ENCODE peak calls at places on chromosomes 4 and X, in four cellular contexts. One of them, this sample, is unnamed.

GRCh38 chr4:48109413-48110263 is 24.4 kb downstream of the TXK start:
- DNase-seq in tibial artery: no peak
- DNase-seq in activated CD4-positive, alpha-beta T cell treated with anti-CD3 and anti-CD28 coated beads for 36 hours: no peak
- DNase-seq in EH: peak
- DNase-seq in this sample: peak

GRCh38 chrX:119477812-119478232 is 9.6 kb downstream of the SLC25A5 start:
- DNase-seq in tibial artery: peak
- DNase-seq in activated CD4-positive, alpha-beta T cell treated with anti-CD3 and anti-CD28 coated beads for 36 hours: no peak
- DNase-seq in EH: peak
- DNase-seq in this sample: peak

GRCh38 chr4:30866907-30867306 is 146.7 kb downstream of the PCDH7 start:
- DNase-seq in tibial artery: no peak
- DNase-seq in activated CD4-positive, alpha-beta T cell treated with anti-CD3 and anti-CD28 coated beads for 36 hours: no peak
- DNase-seq in EH: peak
- DNase-seq in this sample: no peak

GRCh38 chr4:25585901-25586523 is 69.6 kb upstream of the SLC34A2 start:
- DNase-seq in tibial artery: no peak
- DNase-seq in activated CD4-positive, alpha-beta T cell treated with anti-CD3 and anti-CD28 coated beads for 36 hours: no peak
- DNase-seq in EH: no peak
- DNase-seq in this sample: no peak

GRCh38 chr4:88526221-88526815 is 2.7 kb upstream of the PYURF start:
- DNase-seq in tibial artery: no peak
- DNase-seq in activated CD4-positive, alpha-beta T cell treated with anti-CD3 and anti-CD28 coated beads for 36 hours: peak
- DNase-seq in EH: peak
- DNase-seq in this sample: peak

GRCh38 chr4:41532336-41532735 is 5.6 kb upstream of the LIMCH1 start:
- DNase-seq in tibial artery: no peak
- DNase-seq in activated CD4-positive, alpha-beta T cell treated with anti-CD3 and anti-CD28 coated beads for 36 hours: no peak
- DNase-seq in EH: no peak
- DNase-seq in this sample: no peak

GRCh38 chrX:40855411-40855810 is 120.1 kb upstream of the MED14 start:
- DNase-seq in tibial artery: no peak
- DNase-seq in activated CD4-positive, alpha-beta T cell treated with anti-CD3 and anti-CD28 coated beads for 36 hours: no peak
- DNase-seq in EH: peak
- DNase-seq in this sample: no peak

GRCh38 chrX:41734530-41734929 is 10.5 kb downstream of the GPR82 start:
- DNase-seq in tibial artery: no peak
- DNase-seq in activated CD4-positive, alpha-beta T cell treated with anti-CD3 and anti-CD28 coated beads for 36 hours: peak
- DNase-seq in EH: peak
- DNase-seq in this sample: peak

GRCh38 chrX:4841216-4841745 is 1127.8 kb upstream of the PRKX start:
- DNase-seq in tibial artery: no peak
- DNase-seq in activated CD4-positive, alpha-beta T cell treated with anti-CD3 and anti-CD28 coated beads for 36 hours: no peak
- DNase-seq in EH: no peak
- DNase-seq in this sample: no peak

GRCh38 chr4:138981930-138982390 is 33.6 kb upstream of the NOCT start:
- DNase-seq in tibial artery: peak
- DNase-seq in activated CD4-positive, alpha-beta T cell treated with anti-CD3 and anti-CD28 coated beads for 36 hours: no peak
- DNase-seq in EH: peak
- DNase-seq in this sample: peak

GRCh38 chrX:69195197-69195596 is 29.9 kb upstream of the PJA1 start:
- DNase-seq in tibial artery: no peak
- DNase-seq in activated CD4-positive, alpha-beta T cell treated with anti-CD3 and anti-CD28 coated beads for 36 hours: no peak
- DNase-seq in EH: no peak
- DNase-seq in this sample: no peak

GRCh38 chr4:101348367-101348827 is 1.1 kb upstream of the PPP3CA start:
- DNase-seq in tibial artery: peak
- DNase-seq in activated CD4-positive, alpha-beta T cell treated with anti-CD3 and anti-CD28 coated beads for 36 hours: no peak
- DNase-seq in EH: no peak
- DNase-seq in this sample: no peak

GRCh38 chr4:123546661-123547060 is 150.1 kb downstream of the SPRY1 start:
- DNase-seq in tibial artery: no peak
- DNase-seq in activated CD4-positive, alpha-beta T cell treated with anti-CD3 and anti-CD28 coated beads for 36 hours: no peak
- DNase-seq in EH: no peak
- DNase-seq in this sample: no peak

GRCh38 chrX:7132335-7133035 is 15.0 kb upstream of the STS start:
- DNase-seq in tibial artery: no peak
- DNase-seq in activated CD4-positive, alpha-beta T cell treated with anti-CD3 and anti-CD28 coated beads for 36 hours: peak
- DNase-seq in EH: peak
- DNase-seq in this sample: peak

GRCh38 chr4:126790633-126791032 is 842.1 kb upstream of the INTU start:
- DNase-seq in tibial artery: no peak
- DNase-seq in activated CD4-positive, alpha-beta T cell treated with anti-CD3 and anti-CD28 coated beads for 36 hours: no peak
- DNase-seq in EH: peak
- DNase-seq in this sample: no peak

GRCh38 chr4:47238697-47239096 is 207.3 kb downstream of the GABRB1 start:
- DNase-seq in tibial artery: no peak
- DNase-seq in activated CD4-positive, alpha-beta T cell treated with anti-CD3 and anti-CD28 coated beads for 36 hours: no peak
- DNase-seq in EH: peak
- DNase-seq in this sample: no peak

GRCh38 chr4:48970471-48970921 is 15.6 kb upstream of the CWH43 start:
- DNase-seq in tibial artery: no peak
- DNase-seq in activated CD4-positive, alpha-beta T cell treated with anti-CD3 and anti-CD28 coated beads for 36 hours: no peak
- DNase-seq in EH: peak
- DNase-seq in this sample: peak

GRCh38 chr4:42646999-42647541 is 9.8 kb downstream of the ATP8A1 start:
- DNase-seq in tibial artery: no peak
- DNase-seq in activated CD4-positive, alpha-beta T cell treated with anti-CD3 and anti-CD28 coated beads for 36 hours: no peak
- DNase-seq in EH: no peak
- DNase-seq in this sample: no peak

GRCh38 chr4:128832253-128832641 is 22.7 kb downstream of the JADE1 start:
- DNase-seq in tibial artery: no peak
- DNase-seq in activated CD4-positive, alpha-beta T cell treated with anti-CD3 and anti-CD28 coated beads for 36 hours: no peak
- DNase-seq in EH: no peak
- DNase-seq in this sample: no peak

GRCh38 chr4:183527326-183527725 is 22.5 kb downstream of the ING2 start:
- DNase-seq in tibial artery: no peak
- DNase-seq in activated CD4-positive, alpha-beta T cell treated with anti-CD3 and anti-CD28 coated beads for 36 hours: no peak
- DNase-seq in EH: no peak
- DNase-seq in this sample: no peak

GRCh38 chr4:39495446-39496208 is 31.6 kb downstream of the UGDH start:
- DNase-seq in tibial artery: peak
- DNase-seq in activated CD4-positive, alpha-beta T cell treated with anti-CD3 and anti-CD28 coated beads for 36 hours: no peak
- DNase-seq in EH: peak
- DNase-seq in this sample: no peak

GRCh38 chr4:151541438-151542071 is 132.6 kb downstream of the FHIP1A start:
- DNase-seq in tibial artery: no peak
- DNase-seq in activated CD4-positive, alpha-beta T cell treated with anti-CD3 and anti-CD28 coated beads for 36 hours: no peak
- DNase-seq in EH: peak
- DNase-seq in this sample: peak

GRCh38 chrX:40064055-40064597 is 33.6 kb downstream of the BCOR start:
- DNase-seq in tibial artery: no peak
- DNase-seq in activated CD4-positive, alpha-beta T cell treated with anti-CD3 and anti-CD28 coated beads for 36 hours: no peak
- DNase-seq in EH: no peak
- DNase-seq in this sample: no peak

GRCh38 chr4:86250006-86250405 is 109.8 kb downstream of the MAPK10 start:
- DNase-seq in tibial artery: no peak
- DNase-seq in activated CD4-positive, alpha-beta T cell treated with anti-CD3 and anti-CD28 coated beads for 36 hours: no peak
- DNase-seq in EH: peak
- DNase-seq in this sample: no peak

GRCh38 chrX:49838374-49838773 is 9.3 kb downstream of the PAGE4 start:
- DNase-seq in tibial artery: no peak
- DNase-seq in activated CD4-positive, alpha-beta T cell treated with anti-CD3 and anti-CD28 coated beads for 36 hours: peak
- DNase-seq in EH: peak
- DNase-seq in this sample: peak

GRCh38 chr4:105551968-105552746 is at the start of gene ARHGEF38:
- DNase-seq in tibial artery: no peak
- DNase-seq in activated CD4-positive, alpha-beta T cell treated with anti-CD3 and anti-CD28 coated beads for 36 hours: no peak
- DNase-seq in EH: peak
- DNase-seq in this sample: peak

GRCh38 chr4:66273110-66273509 is 602.8 kb upstream of the EPHA5 start:
- DNase-seq in tibial artery: no peak
- DNase-seq in activated CD4-positive, alpha-beta T cell treated with anti-CD3 and anti-CD28 coated beads for 36 hours: no peak
- DNase-seq in EH: no peak
- DNase-seq in this sample: no peak

GRCh38 chr4:105192474-105192873 is 45.8 kb downstream of the TET2 start:
- DNase-seq in tibial artery: no peak
- DNase-seq in activated CD4-positive, alpha-beta T cell treated with anti-CD3 and anti-CD28 coated beads for 36 hours: no peak
- DNase-seq in EH: no peak
- DNase-seq in this sample: no peak

GRCh38 chrX:137362583-137362982 is 203.3 kb upstream of the ZIC3 start:
- DNase-seq in tibial artery: no peak
- DNase-seq in activated CD4-positive, alpha-beta T cell treated with anti-CD3 and anti-CD28 coated beads for 36 hours: no peak
- DNase-seq in EH: no peak
- DNase-seq in this sample: no peak

GRCh38 chr4:142446965-142447474 is 399.1 kb downstream of the INPP4B start:
- DNase-seq in tibial artery: no peak
- DNase-seq in activated CD4-positive, alpha-beta T cell treated with anti-CD3 and anti-CD28 coated beads for 36 hours: peak
- DNase-seq in EH: no peak
- DNase-seq in this sample: no peak

GRCh38 chr4:17785858-17786257 is 4.4 kb upstream of the FAM184B start:
- DNase-seq in tibial artery: no peak
- DNase-seq in activated CD4-positive, alpha-beta T cell treated with anti-CD3 and anti-CD28 coated beads for 36 hours: no peak
- DNase-seq in EH: no peak
- DNase-seq in this sample: no peak

This sample was measured in fibroblast of mammary gland.